ENCODE peak calls at places on chromosome 14, in four cellular contexts. B is A549, R is GM20000, V is iris pigment epithelial cell. J is an unnamed sample.

GRCh38 chr14:64730681-64731080 is 26.5 kb downstream of the PLEKHG3 start:
- DNase-seq in B (no peak), R (no peak), V (no peak), J (no peak)

GRCh38 chr14:71166434-71166833 is 259.2 kb downstream of the PCNX1 start:
- DNase-seq in B (peak; percentile 30), R (peak; percentile 67), V (peak; percentile 89), J (no peak)

GRCh38 chr14:76781648-76782051 is 20.4 kb downstream of the VASH1 start:
- DNase-seq in B (no peak), R (no peak), V (no peak), J (no peak)

GRCh38 chr14:32129124-32129523 is 52.0 kb downstream of the ARHGAP5 start:
- DNase-seq in B (peak; percentile 24), R (no peak), V (peak; percentile 68), J (no peak)

GRCh38 chr14:74739293-74740030 is 23.7 kb upstream of the YLPM1 start:
- DNase-seq in B (no peak), R (no peak), V (peak; percentile 65), J (no peak)

GRCh38 chr14:39880965-39881364 is 448.7 kb upstream of the FBXO33 start:
- DNase-seq in B (no peak), R (no peak), V (no peak), J (no peak)

GRCh38 chr14:100388137-100389050 is 65.3 kb downstream of the SLC25A47 start:
- DNase-seq in B (no peak), R (no peak), V (no peak), J (no peak)

GRCh38 chr14:23578560-23579310 is at the start of gene JPH4:
- DNase-seq in B (no peak), R (no peak), V (no peak), J (no peak)

J was measured in naive thymus-derived CD8-positive, alpha-beta T cell.